ENCODE peak calls at places on chromosomes 2 and 18, in five cellular contexts. O is central memory CD4-positive, alpha-beta T cell; H is substantia nigra; R is posterior cingulate gyrus; U is naive thymus-derived CD8-positive, alpha-beta T cell. N is an unnamed sample.
A peak's percentile ranks its signal among the peaks of the same experiment; 100 is the strongest.

GRCh38 chr18:23071285-23071684 is 64.0 kb upstream of the CABLES1 start:
- DNase-seq in R (no peak), H (no peak), O (peak; percentile 92), U (peak; percentile 75), N (peak; percentile 73)

GRCh38 chr2:61117534-61117933 is 44.5 kb upstream of the C2orf74 start:
- DNase-seq in O (no peak), R (no peak), H (no peak), U (no peak), N (no peak)

GRCh38 chr2:108316194-108316880 is 27.6 kb downstream of the SULT1C2 start:
- DNase-seq in R (no peak), H (no peak), O (no peak), U (no peak), N (no peak)

GRCh38 chr2:46270384-46270783 is 26.8 kb upstream of the EPAS1 start:
- DNase-seq in R (no peak), O (no peak), H (no peak), U (no peak), N (no peak)

GRCh38 chr18:57150828-57151227 is 3.9 kb downstream of the BOD1L2 start:
- DNase-seq in U (no peak), H (no peak), R (no peak), O (no peak), N (peak; percentile 28)

GRCh38 chr2:210215120-210215519 is 10.1 kb downstream of the ACADL start:
- DNase-seq in U (no peak), O (no peak), H (no peak), R (no peak), N (peak; percentile 25)

GRCh38 chr18:55586841-55587240 is 1.2 kb downstream of the TCF4 start:
- DNase-seq in O (no peak), U (no peak), H (no peak), R (no peak), N (no peak)

GRCh38 chr18:11728247-11728646 is 39.2 kb downstream of the GNAL start:
- DNase-seq in U (no peak), R (no peak), O (no peak), H (no peak), N (no peak)

GRCh38 chr2:15733867-15734765 is 142.4 kb downstream of the DDX1 start:
- DNase-seq in O (no peak), H (no peak), U (no peak), R (no peak), N (no peak)

GRCh38 chr2:171957061-171957460 is 34.8 kb downstream of the HAT1 start:
- DNase-seq in O (no peak), U (no peak), H (no peak), R (no peak), N (no peak)

GRCh38 chr2:50196775-50197482 is 835.0 kb downstream of the NRXN1 start:
- DNase-seq in O (no peak), U (no peak), H (no peak), R (no peak), N (no peak)

GRCh38 chr2:56108806-56109205 is 75.0 kb upstream of the CCDC85A start:
- DNase-seq in U (no peak), O (no peak), H (no peak), R (no peak), N (no peak)

GRCh38 chr18:5975111-5975622 is 79.8 kb upstream of the TMEM200C start:
- DNase-seq in O (no peak), U (no peak), R (no peak), H (no peak), N (no peak)

GRCh38 chr2:112021781-112022231 is 33.3 kb upstream of the TMEM87B start:
- DNase-seq in H (no peak), O (no peak), R (no peak), U (no peak), N (no peak)

GRCh38 chr2:96258393-96259022 is 7.3 kb downstream of the TMEM127 start:
- DNase-seq in U (no peak), R (no peak), O (no peak), H (no peak), N (no peak)

GRCh38 chr18:30510882-30511281 is 531.7 kb downstream of the DSC3 start:
- DNase-seq in O (no peak), R (no peak), H (no peak), U (no peak), N (no peak)

GRCh38 chr2:9378433-9379371 is 44.6 kb downstream of the ITGB1BP1 start:
- DNase-seq in R (no peak), H (no peak), O (no peak), U (no peak), N (peak; percentile 78)

GRCh38 chr18:12057419-12058039 is 36.1 kb upstream of the ANKRD62 start:
- DNase-seq in O (no peak), R (peak; percentile 49), U (no peak), H (no peak), N (no peak)

GRCh38 chr18:31154186-31154585 is 8.5 kb downstream of the DSC1 start:
- DNase-seq in U (no peak), H (no peak), R (no peak), O (no peak), N (no peak)

GRCh38 chr2:633371-633770 is 43.8 kb downstream of the TMEM18 start:
- DNase-seq in U (no peak), R (no peak), H (no peak), O (no peak), N (no peak)

GRCh38 chr2:197108758-197109157 is 182.3 kb upstream of the PGAP1 start:
- DNase-seq in R (no peak), U (no peak), H (no peak), O (no peak), N (peak; percentile 29)

GRCh38 chr2:204340511-204340910 is 204.8 kb upstream of the PARD3B start:
- DNase-seq in H (no peak), O (no peak), U (no peak), R (no peak), N (no peak)

GRCh38 chr2:33728106-33728505 is 129.0 kb upstream of the FAM98A start:
- DNase-seq in R (no peak), U (no peak), O (no peak), H (no peak), N (no peak)

GRCh38 chr2:26495705-26496271 is 17.9 kb upstream of the OTOF start:
- DNase-seq in O (no peak), U (no peak), R (no peak), H (no peak), N (no peak)

GRCh38 chr18:23716516-23716915 is 27.3 kb downstream of the LAMA3 start:
- DNase-seq in R (peak; percentile 85), H (no peak), U (no peak), O (no peak), N (no peak)

GRCh38 chr2:217216982-217217381 is 357.1 kb upstream of the TNP1 start:
- DNase-seq in U (no peak), H (no peak), R (no peak), O (no peak), N (no peak)

GRCh38 chr2:121828281-121828731 is 72.9 kb downstream of the TSN start:
- DNase-seq in R (no peak), H (no peak), U (no peak), O (no peak), N (no peak)

GRCh38 chr2:200378652-200379290 is 72.3 kb downstream of the SPATS2L start:
- DNase-seq in H (no peak), O (no peak), R (no peak), U (no peak), N (no peak)

N was measured in upper lobe of left lung.